ENCODE peak calls at places on chromosomes 5 and 9, in eight cellular contexts. Y, P, F, V, R, B, G and S are unnamed samples.

GRCh38 chr5:32827981-32828380 is 116.9 kb downstream of the NPR3 start:
- DNase-seq in F (no peak), R (no peak), G (no peak), B (no peak), V (no peak), P (no peak), Y (no peak), S (no peak)

GRCh38 chr5:38323645-38324295 is 65.4 kb downstream of the EGFLAM start:
- DNase-seq in V (no peak), G (no peak), F (peak; percentile 35), P (no peak), B (no peak), Y (no peak), R (no peak), S (no peak)

GRCh38 chr9:131323629-131324028 is 34.1 kb downstream of the PLPP7 start:
- DNase-seq in P (no peak), R (no peak), Y (no peak), G (no peak), V (peak; percentile 54), F (no peak), B (no peak), S (no peak)

GRCh38 chr5:112217847-112218579 is 201.1 kb downstream of the EPB41L4A start:
- DNase-seq in R (no peak), F (no peak), B (no peak), G (no peak), V (no peak), P (no peak), Y (no peak), S (no peak)

GRCh38 chr5:160266044-160266718 is 36.9 kb downstream of the FABP6 start:
- DNase-seq in B (no peak), G (no peak), R (no peak), Y (no peak), F (no peak), V (no peak), P (no peak), S (no peak)

GRCh38 chr5:167451091-167451490 is 840.4 kb upstream of the WWC1 start:
- DNase-seq in G (no peak), P (no peak), R (no peak), Y (no peak), B (no peak), F (no peak), V (no peak), S (no peak)

GRCh38 chr5:150516011-150516410 is 8.1 kb downstream of the NDST1 start:
- DNase-seq in G (no peak), Y (no peak), R (peak; percentile 86), V (peak; percentile 25), B (no peak), P (no peak), F (peak; percentile 85), S (no peak)

GRCh38 chr9:121823451-121824169 is 172.2 kb downstream of the DAB2IP start:
- DNase-seq in Y (no peak), R (no peak), P (no peak), B (no peak), V (no peak), G (no peak), F (no peak), S (peak; percentile 28)

GRCh38 chr5:28567050-28567449 is 1528.7 kb upstream of the CDH9 start:
- DNase-seq in G (no peak), B (no peak), P (no peak), R (no peak), V (no peak), Y (no peak), F (no peak), S (no peak)

GRCh38 chr9:12785251-12785880 is 10.5 kb downstream of the LURAP1L start:
- DNase-seq in V (no peak), P (no peak), R (no peak), B (peak; percentile 60), Y (no peak), F (peak; percentile 55), G (no peak), S (no peak)

GRCh38 chr9:123419091-123419490 is 63.1 kb downstream of the CRB2 start:
- DNase-seq in V (no peak), F (no peak), R (no peak), G (no peak), Y (no peak), B (no peak), P (no peak), S (no peak)

GRCh38 chr9:19116391-19116790 is 10.9 kb downstream of the PLIN2 start:
- DNase-seq in Y (no peak), B (no peak), F (peak; percentile 64), P (no peak), R (no peak), G (no peak), V (no peak), S (no peak)

GRCh38 chr5:136210259-136210658 is 17.3 kb upstream of the SMIM32 start:
- DNase-seq in G (no peak), Y (no peak), V (no peak), P (no peak), B (no peak), R (no peak), F (no peak), S (no peak)
- TF ChIP-seq RAD21 in G (no peak), Y (no peak), V (no peak), P (no peak), B (no peak), R (no peak), F (no peak), S (no peak)

GRCh38 chr9:114367406-114367805 is 20.4 kb downstream of the AKNA start:
- DNase-seq in F (no peak), R (no peak), B (no peak), P (no peak), G (no peak), V (no peak), Y (no peak), S (no peak)

GRCh38 chr9:114365194-114365593 is 22.6 kb downstream of the AKNA start:
- DNase-seq in G (no peak), R (no peak), Y (no peak), V (no peak), B (no peak), F (no peak), P (no peak), S (no peak)

GRCh38 chr9:114364528-114365041 is 23.2 kb downstream of the AKNA start:
- DNase-seq in G (no peak), R (no peak), B (no peak), Y (no peak), P (no peak), V (no peak), F (no peak), S (no peak)

GRCh38 chr9:114367823-114368609 is 19.8 kb downstream of the AKNA start:
- DNase-seq in Y (no peak), G (no peak), V (no peak), F (no peak), B (no peak), R (no peak), P (no peak), S (no peak)

DNA sequence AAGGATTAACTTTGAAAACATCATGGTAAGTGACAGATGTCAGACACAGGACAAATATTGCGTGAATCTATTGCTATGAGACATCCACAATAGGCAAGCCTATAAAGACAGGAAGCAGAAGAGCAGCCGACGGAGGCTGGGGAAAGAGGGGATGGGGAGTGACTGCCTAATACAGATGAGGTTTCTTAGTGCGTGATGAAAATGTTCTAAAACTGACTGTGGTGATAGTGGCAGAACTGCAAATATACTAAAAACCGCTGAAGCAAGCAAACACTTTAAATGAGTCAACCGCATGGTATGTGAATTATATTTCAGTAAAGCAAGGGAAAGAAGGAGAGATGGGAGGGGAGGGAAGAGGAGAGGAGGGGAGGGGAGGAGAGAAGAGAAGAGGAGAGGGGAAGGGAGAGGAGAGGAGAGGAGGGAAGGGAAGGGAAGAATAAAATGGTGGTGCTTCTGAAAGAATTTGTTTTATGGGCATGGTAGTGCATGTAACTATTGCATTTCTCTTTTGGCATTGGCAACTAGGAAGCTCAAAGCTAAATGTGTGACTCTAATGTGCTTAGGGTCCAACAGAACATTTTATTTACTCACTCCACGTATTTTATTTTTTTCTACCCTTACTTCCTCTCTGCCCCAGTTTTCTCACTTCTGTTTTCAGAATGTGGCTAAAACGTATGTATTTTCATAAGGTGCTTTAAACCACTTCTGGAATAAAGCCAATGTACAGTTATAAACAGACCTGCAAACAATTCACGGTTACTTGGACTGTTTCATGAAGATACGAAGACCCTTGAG is 21.3 kb downstream of the AKNA start:
- DNase-seq in G (no peak), R (no peak), V (no peak), P (no peak), B (no peak), Y (no peak), F (peak; percentile 92), S (no peak)
- TF ChIP-seq RAD21 in G (no peak), R (no peak), V (no peak), P (no peak), B (no peak), Y (no peak), F (no peak), S (no peak)

GRCh38 chr5:63141582-63141981 is 563.0 kb downstream of the LRRC70 start:
- DNase-seq in R (no peak), F (no peak), Y (no peak), G (no peak), P (no peak), V (no peak), B (no peak), S (no peak)

DNA sequence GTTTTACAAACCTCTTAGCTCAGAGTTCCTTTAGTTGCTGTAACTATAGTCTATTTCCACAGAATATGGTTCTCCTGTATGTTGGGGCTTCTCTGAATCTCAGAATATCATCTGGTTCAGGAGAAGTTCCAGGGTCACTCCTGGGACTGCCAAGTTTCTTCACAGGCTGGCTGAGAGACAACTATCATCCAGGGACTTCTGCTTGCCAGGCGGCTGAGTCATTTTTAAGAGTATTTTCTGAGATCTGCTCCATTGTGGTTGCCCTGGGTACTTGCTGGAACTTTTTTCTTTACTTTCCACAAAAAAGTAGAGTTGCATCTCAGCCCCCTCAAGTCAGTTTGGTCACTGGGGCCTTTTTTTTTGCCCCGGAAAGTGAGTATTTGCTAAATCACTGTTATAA is 566.5 kb downstream of the LRRC70 start:
- DNase-seq in Y (no peak), P (no peak), B (no peak), F (no peak), V (no peak), G (no peak), R (no peak), S (no peak)
- TF ChIP-seq RAD21 in Y (no peak), P (no peak), B (no peak), F (no peak), V (no peak), G (no peak), R (no peak), S (no peak)

GRCh38 chr5:1800470-1801060 is 642 bp upstream of the NDUFS6 start:
- DNase-seq in B (no peak), V (peak; percentile 25), F (no peak), G (no peak), R (no peak), P (no peak), Y (peak; percentile 38), S (no peak)

GRCh38 chr5:1799602-1800469 is at the start of gene MRPL36:
- DNase-seq in R (peak; percentile 99), B (peak; percentile 73), P (no peak), F (peak; percentile 85), V (peak; percentile 84), Y (peak; percentile 91), G (peak; percentile 97), S (peak; percentile 49)

GRCh38 chr5:1801061-1801953 is at the start of gene NDUFS6:
- DNase-seq in V (peak; percentile 60), P (no peak), R (peak; percentile 89), Y (peak; percentile 55), F (peak; percentile 55), G (peak; percentile 78), B (no peak), S (peak; percentile 85)

GRCh38 chr5:1803192-1803591 is 2.0 kb downstream of the NDUFS6 start:
- DNase-seq in Y (no peak), B (no peak), P (no peak), V (no peak), R (no peak), G (no peak), F (no peak), S (no peak)

GRCh38 chr5:1801954-1802295 is 718 bp downstream of the NDUFS6 start:
- DNase-seq in V (peak; percentile 24), F (no peak), B (no peak), G (peak; percentile 38), R (peak; percentile 40), P (no peak), Y (peak; percentile 26), S (no peak)
- TF ChIP-seq RAD21 in V (no peak), F (no peak), B (no peak), G (no peak), R (no peak), P (no peak), Y (no peak), S (no peak)